ENCODE peak calls at places on chromosomes 5 and 9, in ten cellular contexts. One of them, this sample, is unnamed.

GRCh38 chr5:139823757-139824355 is 28.2 kb downstream of the PSD2 start:
- DNase-seq in neural crest cell: no peak
- DNase-seq in stimulated activated CD4-positive, alpha-beta T cell treated with anti-CD3 and anti-CD28 coated beads, Interleukin-1b, Interleukin-23, amount 100 ng/mL, for 1 hour: no peak
- DNase-seq in KBM-7: no peak
- DNase-seq in brain microvascular endothelial cell: no peak
- DNase-seq in AG10803: no peak
- DNase-seq in A673: no peak
- DNase-seq in stimulated activated CD8-positive, alpha-beta memory T cell treated with anti-CD3 and anti-CD28 coated beads, Interleukin-15, amount 100 ng/mL, for 24 hours: no peak
- DNase-seq in activated CD8-positive, alpha-beta T cell treated with anti-CD3 and anti-CD28 coated beads for 36 hours: no peak
- DNase-seq in NCI-H2029: no peak
- DNase-seq in this sample: no peak

GRCh38 chr5:151448038-151448985 is 909 bp downstream of the SLC36A1 start:
- DNase-seq in stimulated activated CD4-positive, alpha-beta T cell treated with anti-CD3 and anti-CD28 coated beads, Interleukin-1b, Interleukin-23, amount 100 ng/mL, for 1 hour: no peak
- DNase-seq in stimulated activated CD8-positive, alpha-beta memory T cell treated with anti-CD3 and anti-CD28 coated beads, Interleukin-15, amount 100 ng/mL, for 24 hours: peak
- DNase-seq in activated CD8-positive, alpha-beta T cell treated with anti-CD3 and anti-CD28 coated beads for 36 hours: peak
- DNase-seq in neural crest cell: peak
- DNase-seq in brain microvascular endothelial cell: no peak
- DNase-seq in A673: peak
- DNase-seq in AG10803: peak
- DNase-seq in NCI-H2029: peak
- DNase-seq in KBM-7: peak
- DNase-seq in this sample: peak

GRCh38 chr5:65808261-65808741 is 86.3 kb downstream of the NLN start:
- DNase-seq in NCI-H2029: no peak
- DNase-seq in A673: no peak
- DNase-seq in stimulated activated CD4-positive, alpha-beta T cell treated with anti-CD3 and anti-CD28 coated beads, Interleukin-1b, Interleukin-23, amount 100 ng/mL, for 1 hour: no peak
- DNase-seq in KBM-7: no peak
- DNase-seq in activated CD8-positive, alpha-beta T cell treated with anti-CD3 and anti-CD28 coated beads for 36 hours: no peak
- DNase-seq in AG10803: peak
- DNase-seq in stimulated activated CD8-positive, alpha-beta memory T cell treated with anti-CD3 and anti-CD28 coated beads, Interleukin-15, amount 100 ng/mL, for 24 hours: no peak
- DNase-seq in neural crest cell: no peak
- DNase-seq in brain microvascular endothelial cell: no peak
- DNase-seq in this sample: peak

GRCh38 chr9:133837644-133838597 is 99.8 kb upstream of the SARDH start:
- DNase-seq in NCI-H2029: no peak
- DNase-seq in stimulated activated CD4-positive, alpha-beta T cell treated with anti-CD3 and anti-CD28 coated beads, Interleukin-1b, Interleukin-23, amount 100 ng/mL, for 1 hour: no peak
- DNase-seq in activated CD8-positive, alpha-beta T cell treated with anti-CD3 and anti-CD28 coated beads for 36 hours: no peak
- DNase-seq in brain microvascular endothelial cell: no peak
- DNase-seq in A673: peak
- DNase-seq in neural crest cell: no peak
- DNase-seq in KBM-7: no peak
- DNase-seq in stimulated activated CD8-positive, alpha-beta memory T cell treated with anti-CD3 and anti-CD28 coated beads, Interleukin-15, amount 100 ng/mL, for 24 hours: no peak
- DNase-seq in AG10803: no peak
- DNase-seq in this sample: no peak

GRCh38 chr5:13252701-13253100 is 691.8 kb downstream of the DNAH5 start:
- DNase-seq in stimulated activated CD4-positive, alpha-beta T cell treated with anti-CD3 and anti-CD28 coated beads, Interleukin-1b, Interleukin-23, amount 100 ng/mL, for 1 hour: no peak
- DNase-seq in NCI-H2029: no peak
- DNase-seq in activated CD8-positive, alpha-beta T cell treated with anti-CD3 and anti-CD28 coated beads for 36 hours: no peak
- DNase-seq in AG10803: no peak
- DNase-seq in KBM-7: no peak
- DNase-seq in neural crest cell: no peak
- DNase-seq in brain microvascular endothelial cell: no peak
- DNase-seq in stimulated activated CD8-positive, alpha-beta memory T cell treated with anti-CD3 and anti-CD28 coated beads, Interleukin-15, amount 100 ng/mL, for 24 hours: no peak
- DNase-seq in A673: no peak
- DNase-seq in this sample: no peak

GRCh38 chr5:66323142-66323890 is 179.2 kb downstream of the SREK1 start:
- DNase-seq in stimulated activated CD4-positive, alpha-beta T cell treated with anti-CD3 and anti-CD28 coated beads, Interleukin-1b, Interleukin-23, amount 100 ng/mL, for 1 hour: no peak
- DNase-seq in activated CD8-positive, alpha-beta T cell treated with anti-CD3 and anti-CD28 coated beads for 36 hours: no peak
- DNase-seq in AG10803: no peak
- DNase-seq in stimulated activated CD8-positive, alpha-beta memory T cell treated with anti-CD3 and anti-CD28 coated beads, Interleukin-15, amount 100 ng/mL, for 24 hours: no peak
- DNase-seq in KBM-7: no peak
- DNase-seq in NCI-H2029: no peak
- DNase-seq in brain microvascular endothelial cell: no peak
- DNase-seq in A673: no peak
- DNase-seq in neural crest cell: no peak
- DNase-seq in this sample: no peak

GRCh38 chr9:135144581-135145108 is 57.2 kb downstream of the OLFM1 start:
- DNase-seq in NCI-H2029: no peak
- DNase-seq in AG10803: no peak
- DNase-seq in stimulated activated CD4-positive, alpha-beta T cell treated with anti-CD3 and anti-CD28 coated beads, Interleukin-1b, Interleukin-23, amount 100 ng/mL, for 1 hour: no peak
- DNase-seq in A673: peak
- DNase-seq in activated CD8-positive, alpha-beta T cell treated with anti-CD3 and anti-CD28 coated beads for 36 hours: no peak
- DNase-seq in neural crest cell: no peak
- DNase-seq in KBM-7: no peak
- DNase-seq in stimulated activated CD8-positive, alpha-beta memory T cell treated with anti-CD3 and anti-CD28 coated beads, Interleukin-15, amount 100 ng/mL, for 24 hours: no peak
- DNase-seq in brain microvascular endothelial cell: no peak
- DNase-seq in this sample: no peak

GRCh38 chr5:119275873-119276214 is 80.0 kb upstream of the TNFAIP8 start:
- DNase-seq in activated CD8-positive, alpha-beta T cell treated with anti-CD3 and anti-CD28 coated beads for 36 hours: peak
- DNase-seq in brain microvascular endothelial cell: no peak
- DNase-seq in NCI-H2029: no peak
- DNase-seq in AG10803: no peak
- DNase-seq in stimulated activated CD4-positive, alpha-beta T cell treated with anti-CD3 and anti-CD28 coated beads, Interleukin-1b, Interleukin-23, amount 100 ng/mL, for 1 hour: no peak
- DNase-seq in stimulated activated CD8-positive, alpha-beta memory T cell treated with anti-CD3 and anti-CD28 coated beads, Interleukin-15, amount 100 ng/mL, for 24 hours: no peak
- DNase-seq in KBM-7: peak
- DNase-seq in neural crest cell: no peak
- DNase-seq in A673: no peak
- DNase-seq in this sample: no peak

GRCh38 chr5:101782352-101783087 is 513.6 kb downstream of the SLCO4C1 start:
- DNase-seq in stimulated activated CD8-positive, alpha-beta memory T cell treated with anti-CD3 and anti-CD28 coated beads, Interleukin-15, amount 100 ng/mL, for 24 hours: no peak
- DNase-seq in NCI-H2029: peak
- DNase-seq in brain microvascular endothelial cell: no peak
- DNase-seq in neural crest cell: no peak
- DNase-seq in stimulated activated CD4-positive, alpha-beta T cell treated with anti-CD3 and anti-CD28 coated beads, Interleukin-1b, Interleukin-23, amount 100 ng/mL, for 1 hour: no peak
- DNase-seq in AG10803: no peak
- DNase-seq in activated CD8-positive, alpha-beta T cell treated with anti-CD3 and anti-CD28 coated beads for 36 hours: no peak
- DNase-seq in KBM-7: no peak
- DNase-seq in A673: no peak
- DNase-seq in this sample: no peak